ENCODE peak calls at places on chromosomes 7 and 10, in eight cellular contexts. One of them, this sample, is unnamed.

GRCh38 chr7:95102662-95103061 is 195.3 kb downstream of the PPP1R9A start:
- DNase-seq in B cell: no peak
- DNase-seq in AG09309: no peak
- DNase-seq in kidney epithelial cell: no peak
- DNase-seq in esophagus squamous epithelium: no peak
- DNase-seq in endothelial cell: no peak
- DNase-seq in ovary: no peak
- DNase-seq in WTC11: no peak
- DNase-seq in this sample: no peak

GRCh38 chr7:137513091-137513490 is 169.6 kb upstream of the PTN start:
- DNase-seq in B cell: no peak
- DNase-seq in AG09309: no peak
- DNase-seq in kidney epithelial cell: no peak
- DNase-seq in esophagus squamous epithelium: no peak
- DNase-seq in endothelial cell: no peak
- DNase-seq in ovary: no peak
- DNase-seq in WTC11: no peak
- DNase-seq in this sample: no peak

GRCh38 chr10:7434332-7434731 is 23.5 kb upstream of the SFMBT2 start:
- DNase-seq in B cell: no peak
- DNase-seq in AG09309: no peak
- DNase-seq in kidney epithelial cell: no peak
- DNase-seq in esophagus squamous epithelium: no peak
- DNase-seq in endothelial cell: no peak
- DNase-seq in ovary: no peak
- DNase-seq in WTC11: no peak
- DNase-seq in this sample: no peak

GRCh38 chr7:77685219-77685618 is 11.0 kb upstream of the RSBN1L start:
- DNase-seq in B cell: no peak
- DNase-seq in AG09309: peak
- DNase-seq in kidney epithelial cell: no peak
- DNase-seq in esophagus squamous epithelium: no peak
- DNase-seq in endothelial cell: no peak
- DNase-seq in ovary: no peak
- DNase-seq in WTC11: no peak
- DNase-seq in this sample: no peak

GRCh38 chr7:133394369-133394768 is 141.5 kb downstream of the EXOC4 start:
- DNase-seq in B cell: no peak
- DNase-seq in AG09309: no peak
- DNase-seq in kidney epithelial cell: no peak
- DNase-seq in esophagus squamous epithelium: no peak
- DNase-seq in endothelial cell: no peak
- DNase-seq in ovary: no peak
- DNase-seq in WTC11: no peak
- DNase-seq in this sample: no peak

GRCh38 chr7:45075871-45076796 is 12.6 kb downstream of the NACAD start:
- DNase-seq in B cell: no peak
- DNase-seq in AG09309: no peak
- DNase-seq in kidney epithelial cell: no peak
- DNase-seq in esophagus squamous epithelium: no peak
- DNase-seq in endothelial cell: no peak
- DNase-seq in ovary: no peak
- DNase-seq in WTC11: no peak
- DNase-seq in this sample: no peak

GRCh38 chr10:86267286-86268195 is 99.1 kb downstream of the GRID1 start:
- DNase-seq in B cell: no peak
- DNase-seq in AG09309: no peak
- DNase-seq in kidney epithelial cell: no peak
- DNase-seq in esophagus squamous epithelium: no peak
- DNase-seq in endothelial cell: no peak
- DNase-seq in ovary: no peak
- DNase-seq in WTC11: no peak
- DNase-seq in this sample: no peak

GRCh38 chr10:69463886-69464285 is 12.6 kb downstream of the TSPAN15 start:
- DNase-seq in B cell: no peak
- DNase-seq in AG09309: no peak
- DNase-seq in kidney epithelial cell: no peak
- DNase-seq in esophagus squamous epithelium: no peak
- DNase-seq in endothelial cell: no peak
- DNase-seq in ovary: no peak
- DNase-seq in WTC11: no peak
- DNase-seq in this sample: no peak

GRCh38 chr7:151388430-151388829 is 21.4 kb downstream of the WDR86 start:
- DNase-seq in B cell: no peak
- DNase-seq in AG09309: no peak
- DNase-seq in kidney epithelial cell: no peak
- DNase-seq in esophagus squamous epithelium: no peak
- DNase-seq in endothelial cell: no peak
- DNase-seq in ovary: no peak
- DNase-seq in WTC11: no peak
- DNase-seq in this sample: no peak

DNA sequence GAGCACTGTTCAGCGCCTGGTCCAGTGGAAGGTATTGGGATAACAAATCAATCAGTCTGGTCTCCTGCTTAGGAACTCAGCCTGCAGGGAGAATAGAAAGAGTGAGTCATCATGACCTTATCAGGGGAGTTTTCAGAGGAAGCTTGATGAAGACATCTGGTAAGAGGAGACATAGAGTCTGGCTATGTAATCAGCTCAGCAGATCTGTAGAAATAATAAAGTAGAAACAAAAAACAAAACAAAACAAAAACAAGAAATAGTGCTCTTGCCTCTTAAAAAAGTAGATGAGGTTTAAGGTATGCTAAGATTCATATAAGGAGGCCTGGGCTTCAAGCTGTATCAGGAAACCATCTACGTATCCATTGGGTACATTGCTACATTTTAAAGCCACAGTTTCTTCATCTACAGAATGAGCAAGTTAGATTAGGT is 14.4 kb downstream of the TAS2R41 start:
- DNase-seq in B cell: no peak
- DNase-seq in AG09309: peak
- DNase-seq in kidney epithelial cell: no peak
- DNase-seq in esophagus squamous epithelium: no peak
- DNase-seq in endothelial cell: no peak
- DNase-seq in ovary: no peak
- DNase-seq in WTC11: no peak
- DNase-seq in this sample: no peak
- TF ChIP-seq CTCF in B cell: no peak
- TF ChIP-seq CTCF in AG09309: no peak
- TF ChIP-seq CTCF in kidney epithelial cell: no peak
- TF ChIP-seq CTCF in esophagus squamous epithelium: no peak
- TF ChIP-seq CTCF in endothelial cell: no peak
- TF ChIP-seq CTCF in ovary: no peak
- TF ChIP-seq CTCF in WTC11: no peak
- TF ChIP-seq CTCF in this sample: no peak

GRCh38 chr10:129741280-129741977 is 222.6 kb downstream of the EBF3 start:
- DNase-seq in B cell: no peak
- DNase-seq in AG09309: no peak
- DNase-seq in kidney epithelial cell: no peak
- DNase-seq in esophagus squamous epithelium: no peak
- DNase-seq in endothelial cell: no peak
- DNase-seq in ovary: no peak
- DNase-seq in WTC11: peak
- DNase-seq in this sample: no peak
- TF ChIP-seq CTCF in B cell: no peak
- TF ChIP-seq CTCF in AG09309: no peak
- TF ChIP-seq CTCF in kidney epithelial cell: no peak
- TF ChIP-seq CTCF in esophagus squamous epithelium: no peak
- TF ChIP-seq CTCF in endothelial cell: no peak
- TF ChIP-seq CTCF in ovary: no peak
- TF ChIP-seq CTCF in WTC11: no peak
- TF ChIP-seq CTCF in this sample: no peak

DNA sequence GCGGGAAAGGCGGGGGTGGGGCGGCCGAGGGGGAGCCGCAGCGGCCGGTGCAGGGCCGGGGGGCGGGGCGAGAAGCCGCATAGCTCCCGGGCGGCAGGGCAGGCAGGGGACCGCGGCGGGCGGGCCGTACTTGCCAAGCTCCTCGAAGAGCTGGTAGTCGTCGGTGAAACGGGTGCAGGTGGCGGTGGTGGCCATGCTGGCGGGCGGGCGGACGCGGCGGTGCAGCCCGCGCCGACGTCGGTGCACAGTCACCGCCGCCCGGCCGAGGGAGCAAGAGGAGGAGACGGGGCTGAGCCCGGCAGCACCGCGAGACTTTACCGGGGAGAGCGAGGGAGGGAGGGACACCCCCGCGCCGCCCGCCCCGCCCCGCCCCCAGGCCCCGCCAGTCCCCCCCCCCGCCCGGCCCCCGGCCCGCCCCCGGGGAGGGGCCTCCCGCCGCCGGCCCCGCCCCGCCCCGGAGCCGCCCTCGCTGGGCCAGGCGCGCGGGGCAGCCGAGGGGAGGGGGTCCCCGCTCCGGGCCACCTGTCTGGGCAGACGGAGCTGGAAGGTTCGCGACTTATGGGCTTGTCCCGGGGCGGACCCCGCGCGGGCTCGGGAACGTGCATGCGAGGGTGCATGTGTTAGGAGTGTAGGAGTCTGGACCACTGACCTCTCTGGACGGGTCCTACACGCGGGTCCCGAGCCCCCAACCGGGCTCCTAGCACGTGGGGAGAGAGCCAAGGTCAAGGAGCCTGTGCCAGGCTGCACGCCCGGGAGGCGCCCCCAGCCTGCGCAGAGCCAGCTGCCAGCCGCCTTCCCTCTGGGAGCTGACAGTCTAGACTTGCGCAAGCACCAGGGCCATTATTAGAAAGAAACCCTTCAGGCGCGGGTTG is at the start of gene CAMK2G:
- DNase-seq in B cell: peak
- DNase-seq in AG09309: peak
- DNase-seq in kidney epithelial cell: no peak
- DNase-seq in esophagus squamous epithelium: peak
- DNase-seq in endothelial cell: peak
- DNase-seq in ovary: peak
- DNase-seq in WTC11: peak
- DNase-seq in this sample: peak
- TF ChIP-seq CTCF in B cell: no peak
- TF ChIP-seq CTCF in AG09309: no peak
- TF ChIP-seq CTCF in kidney epithelial cell: no peak
- TF ChIP-seq CTCF in esophagus squamous epithelium: peak
- TF ChIP-seq CTCF in endothelial cell: no peak
- TF ChIP-seq CTCF in ovary: no peak
- TF ChIP-seq CTCF in WTC11: no peak
- TF ChIP-seq CTCF in this sample: no peak

GRCh38 chr7:142188159-142188558 is 69.7 kb downstream of the PRSS58 start:
- DNase-seq in B cell: no peak
- DNase-seq in AG09309: no peak
- DNase-seq in kidney epithelial cell: no peak
- DNase-seq in esophagus squamous epithelium: no peak
- DNase-seq in endothelial cell: no peak
- DNase-seq in ovary: no peak
- DNase-seq in WTC11: no peak
- DNase-seq in this sample: no peak

GRCh38 chr7:142185069-142185468 is 72.8 kb downstream of the PRSS58 start:
- DNase-seq in B cell: no peak
- DNase-seq in AG09309: no peak
- DNase-seq in kidney epithelial cell: no peak
- DNase-seq in esophagus squamous epithelium: no peak
- DNase-seq in endothelial cell: no peak
- DNase-seq in ovary: no peak
- DNase-seq in WTC11: no peak
- DNase-seq in this sample: no peak

GRCh38 chr7:142194201-142194600 is 63.7 kb downstream of the PRSS58 start:
- DNase-seq in B cell: no peak
- DNase-seq in AG09309: no peak
- DNase-seq in kidney epithelial cell: no peak
- DNase-seq in esophagus squamous epithelium: no peak
- DNase-seq in endothelial cell: no peak
- DNase-seq in ovary: no peak
- DNase-seq in WTC11: no peak
- DNase-seq in this sample: no peak

GRCh38 chr7:142188846-142189245 is 69.0 kb downstream of the PRSS58 start:
- DNase-seq in B cell: no peak
- DNase-seq in AG09309: no peak
- DNase-seq in kidney epithelial cell: no peak
- DNase-seq in esophagus squamous epithelium: no peak
- DNase-seq in endothelial cell: no peak
- DNase-seq in ovary: no peak
- DNase-seq in WTC11: no peak
- DNase-seq in this sample: no peak
- TF ChIP-seq CTCF in B cell: no peak
- TF ChIP-seq CTCF in AG09309: no peak
- TF ChIP-seq CTCF in kidney epithelial cell: peak
- TF ChIP-seq CTCF in esophagus squamous epithelium: no peak
- TF ChIP-seq CTCF in endothelial cell: peak
- TF ChIP-seq CTCF in ovary: no peak
- TF ChIP-seq CTCF in WTC11: peak
- TF ChIP-seq CTCF in this sample: no peak

GRCh38 chr10:23081156-23081833 is 14.1 kb upstream of the MSRB2 start:
- DNase-seq in B cell: no peak
- DNase-seq in AG09309: no peak
- DNase-seq in kidney epithelial cell: no peak
- DNase-seq in esophagus squamous epithelium: no peak
- DNase-seq in endothelial cell: no peak
- DNase-seq in ovary: no peak
- DNase-seq in WTC11: no peak
- DNase-seq in this sample: no peak

GRCh38 chr10:23079700-23080099 is 15.7 kb upstream of the MSRB2 start:
- DNase-seq in B cell: no peak
- DNase-seq in AG09309: no peak
- DNase-seq in kidney epithelial cell: no peak
- DNase-seq in esophagus squamous epithelium: no peak
- DNase-seq in endothelial cell: no peak
- DNase-seq in ovary: no peak
- DNase-seq in WTC11: no peak
- DNase-seq in this sample: no peak

GRCh38 chr10:23080211-23080724 is 15.1 kb upstream of the MSRB2 start:
- DNase-seq in B cell: no peak
- DNase-seq in AG09309: no peak
- DNase-seq in kidney epithelial cell: no peak
- DNase-seq in esophagus squamous epithelium: no peak
- DNase-seq in endothelial cell: no peak
- DNase-seq in ovary: no peak
- DNase-seq in WTC11: no peak
- DNase-seq in this sample: no peak

GRCh38 chr10:23078114-23078513 is 17.3 kb upstream of the MSRB2 start:
- DNase-seq in B cell: no peak
- DNase-seq in AG09309: no peak
- DNase-seq in kidney epithelial cell: no peak
- DNase-seq in esophagus squamous epithelium: no peak
- DNase-seq in endothelial cell: no peak
- DNase-seq in ovary: no peak
- DNase-seq in WTC11: no peak
- DNase-seq in this sample: no peak

GRCh38 chr10:23081891-23082290 is 13.5 kb upstream of the MSRB2 start:
- DNase-seq in B cell: no peak
- DNase-seq in AG09309: no peak
- DNase-seq in kidney epithelial cell: no peak
- DNase-seq in esophagus squamous epithelium: no peak
- DNase-seq in endothelial cell: no peak
- DNase-seq in ovary: no peak
- DNase-seq in WTC11: no peak
- DNase-seq in this sample: no peak
- TF ChIP-seq CTCF in B cell: peak
- TF ChIP-seq CTCF in AG09309: peak
- TF ChIP-seq CTCF in kidney epithelial cell: peak
- TF ChIP-seq CTCF in esophagus squamous epithelium: peak
- TF ChIP-seq CTCF in endothelial cell: no peak
- TF ChIP-seq CTCF in ovary: no peak
- TF ChIP-seq CTCF in WTC11: no peak
- TF ChIP-seq CTCF in this sample: no peak

GRCh38 chr10:67506757-67507091 is 189.3 kb downstream of the CTNNA3 start:
- DNase-seq in B cell: no peak
- DNase-seq in AG09309: no peak
- DNase-seq in kidney epithelial cell: no peak
- DNase-seq in esophagus squamous epithelium: no peak
- DNase-seq in endothelial cell: no peak
- DNase-seq in ovary: no peak
- DNase-seq in WTC11: no peak
- DNase-seq in this sample: no peak

GRCh38 chr10:67506083-67506756 is 189.8 kb downstream of the CTNNA3 start:
- DNase-seq in B cell: no peak
- DNase-seq in AG09309: no peak
- DNase-seq in kidney epithelial cell: no peak
- DNase-seq in esophagus squamous epithelium: no peak
- DNase-seq in endothelial cell: no peak
- DNase-seq in ovary: no peak
- DNase-seq in WTC11: no peak
- DNase-seq in this sample: no peak
- TF ChIP-seq CTCF in B cell: no peak
- TF ChIP-seq CTCF in AG09309: no peak
- TF ChIP-seq CTCF in kidney epithelial cell: no peak
- TF ChIP-seq CTCF in esophagus squamous epithelium: no peak
- TF ChIP-seq CTCF in endothelial cell: no peak
- TF ChIP-seq CTCF in ovary: no peak
- TF ChIP-seq CTCF in WTC11: no peak
- TF ChIP-seq CTCF in this sample: no peak

This sample was measured in natural killer cell.